ENCODE peak calls at places on chromosomes 16 and 17, in four cellular contexts. One of them, this sample, is unnamed.

GRCh38 chr17:57257911-57258885 is 1.9 kb downstream of the MSI2 start:
- DNase-seq in GM04504: no peak
- DNase-seq in HT1080: no peak
- DNase-seq in G401: no peak
- DNase-seq in this sample: no peak

GRCh38 chr16:84593825-84594724 is 23.8 kb downstream of the COTL1 start:
- DNase-seq in GM04504: no peak
- DNase-seq in HT1080: no peak
- DNase-seq in G401: peak
- DNase-seq in this sample: no peak

GRCh38 chr17:17725853-17726720 is 44.8 kb downstream of the RAI1 start:
- DNase-seq in HT1080: no peak
- DNase-seq in G401: no peak
- DNase-seq in GM04504: no peak
- DNase-seq in this sample: no peak

GRCh38 chr17:67779098-67779672 is 46.1 kb upstream of the BPTF start:
- DNase-seq in GM04504: no peak
- DNase-seq in HT1080: peak
- DNase-seq in G401: peak
- DNase-seq in this sample: no peak

GRCh38 chr16:4659363-4660353 is 33.7 kb upstream of the NUDT16L1 start:
- DNase-seq in G401: no peak
- DNase-seq in GM04504: no peak
- DNase-seq in HT1080: no peak
- DNase-seq in this sample: no peak

GRCh38 chr16:85832578-85833539 is 33.4 kb downstream of the COX4I1 start:
- DNase-seq in G401: peak
- DNase-seq in GM04504: no peak
- DNase-seq in HT1080: no peak
- DNase-seq in this sample: no peak

GRCh38 chr16:29811896-29812665 is at the start of gene PRRT2:
- DNase-seq in HT1080: peak
- DNase-seq in GM04504: no peak
- DNase-seq in G401: peak
- DNase-seq in this sample: no peak

GRCh38 chr17:57636985-57637667 is 108.0 kb downstream of the CCDC182 start:
- DNase-seq in HT1080: peak
- DNase-seq in GM04504: no peak
- DNase-seq in G401: no peak
- DNase-seq in this sample: no peak

GRCh38 chr17:41121742-41122141 is 2.2 kb downstream of the KRTAP4-12 start:
- DNase-seq in GM04504: no peak
- DNase-seq in G401: no peak
- DNase-seq in HT1080: no peak
- DNase-seq in this sample: no peak

GRCh38 chr16:57471852-57472664 is 9.6 kb downstream of the POLR2C start:
- DNase-seq in HT1080: no peak
- DNase-seq in G401: no peak
- DNase-seq in GM04504: no peak
- DNase-seq in this sample: no peak

GRCh38 chr17:61542027-61542426 is 49.0 kb downstream of the NACA2 start:
- DNase-seq in GM04504: no peak
- DNase-seq in HT1080: no peak
- DNase-seq in G401: no peak
- DNase-seq in this sample: no peak

GRCh38 chr17:10631048-10631700 is 25.9 kb downstream of the MYH3 start:
- DNase-seq in HT1080: peak
- DNase-seq in G401: no peak
- DNase-seq in GM04504: no peak
- DNase-seq in this sample: no peak

GRCh38 chr17:43171761-43172487 is 910 bp downstream of the NBR1 start:
- DNase-seq in G401: peak
- DNase-seq in HT1080: peak
- DNase-seq in GM04504: peak
- DNase-seq in this sample: peak

GRCh38 chr16:89455178-89455577 is 35.2 kb downstream of the ANKRD11 start:
- DNase-seq in GM04504: no peak
- DNase-seq in G401: no peak
- DNase-seq in HT1080: no peak
- DNase-seq in this sample: no peak

GRCh38 chr17:10265100-10265810 is 66.8 kb upstream of the GAS7 start:
- DNase-seq in G401: no peak
- DNase-seq in GM04504: peak
- DNase-seq in HT1080: no peak
- DNase-seq in this sample: no peak

GRCh38 chr17:58783380-58783779 is 27.7 kb downstream of the PPM1E start:
- DNase-seq in GM04504: no peak
- DNase-seq in G401: peak
- DNase-seq in HT1080: no peak
- DNase-seq in this sample: no peak

GRCh38 chr17:12634789-12635414 is 30.8 kb upstream of the MYOCD start:
- DNase-seq in HT1080: no peak
- DNase-seq in GM04504: no peak
- DNase-seq in G401: no peak
- DNase-seq in this sample: no peak

GRCh38 chr17:67439269-67439668 is 62.2 kb downstream of the PITPNC1 start:
- DNase-seq in G401: no peak
- DNase-seq in HT1080: no peak
- DNase-seq in GM04504: no peak
- DNase-seq in this sample: no peak

GRCh38 chr16:30966033-30966619 is 8.6 kb downstream of the SETD1A start:
- DNase-seq in GM04504: no peak
- DNase-seq in HT1080: no peak
- DNase-seq in G401: no peak
- DNase-seq in this sample: no peak

GRCh38 chr17:43591750-43592562 is 45.8 kb upstream of the ETV4 start:
- DNase-seq in HT1080: peak
- DNase-seq in G401: no peak
- DNase-seq in GM04504: peak
- DNase-seq in this sample: no peak

GRCh38 chr17:9436629-9437028 is 139.0 kb downstream of the STX8 start:
- DNase-seq in HT1080: no peak
- DNase-seq in GM04504: peak
- DNase-seq in G401: no peak
- DNase-seq in this sample: no peak

GRCh38 chr17:29039764-29040598 is 3.0 kb upstream of the PIPOX start:
- DNase-seq in G401: no peak
- DNase-seq in GM04504: peak
- DNase-seq in HT1080: peak
- DNase-seq in this sample: no peak

GRCh38 chr17:61116577-61116976 is 283.1 kb upstream of the TBX2 start:
- DNase-seq in G401: no peak
- DNase-seq in GM04504: no peak
- DNase-seq in HT1080: no peak
- DNase-seq in this sample: no peak

GRCh38 chr16:53952215-53953208 is 248.6 kb downstream of the FTO start:
- DNase-seq in GM04504: no peak
- DNase-seq in G401: no peak
- DNase-seq in HT1080: peak
- DNase-seq in this sample: no peak

GRCh38 chr16:84062734-84063640 is 20.4 kb upstream of the SLC38A8 start:
- DNase-seq in G401: peak
- DNase-seq in GM04504: peak
- DNase-seq in HT1080: peak
- DNase-seq in this sample: peak

GRCh38 chr17:7914771-7915610 is 1.1 kb downstream of the RNF227 start:
- DNase-seq in G401: no peak
- DNase-seq in HT1080: no peak
- DNase-seq in GM04504: peak
- DNase-seq in this sample: no peak

GRCh38 chr17:40076101-40076498 is 13.3 kb downstream of the THRA start:
- DNase-seq in GM04504: no peak
- DNase-seq in HT1080: no peak
- DNase-seq in G401: peak
- DNase-seq in this sample: no peak